ENCODE peak calls at places on chromosomes 12 and 14, in four cellular contexts. X is AG09309, U is AG04449, F is BJ. Y is an unnamed sample.

GRCh38 chr14:87156878-87157277 is 836.1 kb downstream of the GALC start:
- DNase-seq in X (no peak), U (no peak), F (no peak), Y (no peak)

GRCh38 chr12:103495158-103495782 is 498 bp downstream of the C12orf42 start:
- DNase-seq in X (no peak), U (no peak), F (no peak), Y (no peak)

GRCh38 chr14:64717870-64718269 is 13.6 kb downstream of the PLEKHG3 start:
- DNase-seq in X (no peak), U (no peak), F (no peak), Y (no peak)

GRCh38 chr12:109112720-109113465 is 3.5 kb upstream of the ACACB start:
- DNase-seq in X (no peak), U (no peak), F (no peak), Y (no peak)

GRCh38 chr14:88868558-88869159 is 44.2 kb downstream of the TTC8 start:
- DNase-seq in X (no peak), U (no peak), F (no peak), Y (no peak)

GRCh38 chr14:94126800-94127199 is 2.6 kb downstream of the IFI27L2 start:
- DNase-seq in X (no peak), U (no peak), F (no peak), Y (no peak)

GRCh38 chr14:103485504-103485903 is 37.1 kb downstream of the CKB start:
- DNase-seq in X (no peak), U (no peak), F (no peak), Y (no peak)

GRCh38 chr12:117347588-117347987 is 13.8 kb downstream of the NOS1 start:
- DNase-seq in X (no peak), U (no peak), F (no peak), Y (no peak)

GRCh38 chr12:132544173-132544468 is 54.2 kb downstream of the FBRSL1 start:
- DNase-seq in X (no peak), U (no peak), F (no peak), Y (no peak)

DNA sequence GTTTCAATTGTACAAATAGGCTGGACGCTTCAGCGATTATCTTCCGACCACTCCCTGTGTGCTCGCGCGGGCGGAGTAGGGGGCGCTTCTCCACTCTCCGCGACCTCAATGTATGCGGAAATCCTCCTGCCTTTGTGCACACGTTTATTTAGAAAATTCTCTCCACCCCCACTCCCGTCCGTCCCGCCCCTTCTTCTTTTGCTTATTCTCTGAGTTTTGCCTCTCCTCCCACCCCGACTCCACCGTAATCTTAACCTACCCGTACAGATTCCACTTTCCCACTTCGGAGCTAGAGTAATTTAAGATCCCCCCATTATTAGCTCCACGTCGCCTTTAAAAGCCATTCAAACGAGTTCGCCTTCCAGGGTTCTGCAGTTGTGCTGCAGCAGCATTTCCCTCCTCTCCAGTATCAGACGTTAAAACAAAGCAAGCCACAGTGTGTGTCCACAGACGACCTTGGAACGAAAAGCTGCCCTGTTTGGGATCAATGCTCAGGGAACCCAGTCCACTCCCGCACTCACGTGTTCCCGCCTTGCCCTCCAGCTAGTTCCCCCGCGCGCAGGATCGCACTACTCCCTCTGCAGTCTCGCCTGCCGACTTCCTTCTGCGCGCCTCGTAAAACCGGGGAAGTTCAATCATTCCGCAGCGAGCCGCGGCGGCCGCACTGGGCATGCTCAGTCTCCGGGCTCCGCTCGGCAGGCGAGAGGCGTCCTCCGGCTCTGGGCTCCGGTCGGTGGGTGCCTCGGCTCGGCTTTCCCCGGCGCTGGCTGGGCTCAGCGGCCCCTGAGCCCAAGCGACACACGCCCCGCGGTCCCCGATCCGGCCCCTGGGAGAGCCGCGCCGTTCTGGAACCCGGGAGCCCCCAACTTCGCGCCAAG is at the start of gene ANO6:
- DNase-seq in X (no peak), U (no peak), F (no peak), Y (peak; percentile 95)
- TF ChIP-seq CTCF in X (peak; percentile 30), U (peak; percentile 61), F (peak; percentile 40), Y (peak; percentile 53)

GRCh38 chr12:67161322-67161918 is 107.7 kb upstream of the CAND1 start:
- DNase-seq in X (peak; percentile 11), U (no peak), F (peak; percentile 1), Y (no peak)
- TF ChIP-seq CTCF in X (peak; percentile 61), U (peak; percentile 44), F (peak; percentile 74), Y (peak; percentile 81)

GRCh38 chr12:57765698-57766463 is 997 bp downstream of the CYP27B1 start:
- DNase-seq in X (no peak), U (no peak), F (no peak), Y (no peak)

GRCh38 chr12:57764662-57765002 is 2.2 kb downstream of the CYP27B1 start:
- DNase-seq in X (no peak), U (no peak), F (no peak), Y (no peak)

GRCh38 chr12:57766464-57767311 is at the start of gene CYP27B1:
- DNase-seq in X (no peak), U (no peak), F (no peak), Y (no peak)

GRCh38 chr12:57763881-57764661 is 2.8 kb downstream of the CYP27B1 start:
- DNase-seq in X (no peak), U (no peak), F (no peak), Y (no peak)

GRCh38 chr12:57765003-57765697 is 1.7 kb downstream of the CYP27B1 start:
- DNase-seq in X (no peak), U (no peak), F (no peak), Y (no peak)
- TF ChIP-seq CTCF in X (peak; percentile 53), U (peak; percentile 57), F (peak; percentile 50), Y (peak; percentile 75)

DNA sequence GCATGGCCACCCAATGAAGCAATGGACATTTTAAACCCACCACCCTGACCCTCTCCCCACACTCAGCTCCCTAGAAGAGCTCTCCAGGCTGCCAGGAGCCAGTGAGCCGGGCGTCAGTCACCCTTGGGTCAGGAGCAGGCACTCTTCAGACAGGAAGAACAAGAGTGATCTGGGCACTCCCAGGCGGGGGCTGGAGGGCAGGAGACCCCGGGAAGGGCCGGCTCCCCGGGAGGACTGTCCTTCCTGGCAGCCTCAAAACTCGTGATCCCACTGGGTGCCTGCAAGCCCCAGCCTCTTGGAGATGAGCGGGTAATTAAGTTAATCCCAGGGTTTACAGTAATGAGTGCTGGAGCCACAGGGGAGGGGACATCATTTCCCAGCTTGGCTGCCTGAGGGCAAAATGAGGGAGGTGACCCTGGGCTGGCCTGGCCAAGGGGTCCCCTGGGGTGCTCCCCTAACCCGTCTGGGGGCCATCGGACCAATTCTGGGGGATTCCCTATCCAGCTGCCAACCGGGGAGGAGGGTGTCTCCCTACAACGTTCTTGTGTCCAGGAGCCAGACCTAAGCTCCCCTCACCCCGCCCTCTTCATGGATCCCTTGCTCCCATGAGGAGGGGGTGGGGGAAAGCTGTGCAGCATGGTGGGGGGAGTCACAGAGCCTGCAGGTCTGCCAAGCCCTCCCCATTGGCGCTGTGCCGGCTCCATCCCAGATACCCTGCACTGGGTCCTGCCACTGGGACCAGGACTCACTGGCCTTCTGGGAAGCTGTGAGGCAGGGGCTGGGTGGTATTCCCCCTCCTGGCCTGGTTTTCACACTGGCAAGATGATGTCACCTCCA is 59.2 kb downstream of the CCNK start:
- DNase-seq in X (no peak), U (no peak), F (no peak), Y (no peak)
- TF ChIP-seq CTCF in X (no peak), U (no peak), F (no peak), Y (no peak)

GRCh38 chr12:63944036-63944579 is 99.6 kb downstream of the SRGAP1 start:
- DNase-seq in X (no peak), U (no peak), F (no peak), Y (no peak)

GRCh38 chr12:63937381-63938168 is 93.1 kb downstream of the SRGAP1 start:
- DNase-seq in X (no peak), U (no peak), F (no peak), Y (no peak)

GRCh38 chr12:63942464-63943241 is 98.2 kb downstream of the SRGAP1 start:
- DNase-seq in X (no peak), U (no peak), F (no peak), Y (no peak)

GRCh38 chr12:63941879-63942278 is 97.4 kb downstream of the SRGAP1 start:
- DNase-seq in X (no peak), U (no peak), F (no peak), Y (no peak)

GRCh38 chr12:63940295-63940997 is 95.9 kb downstream of the SRGAP1 start:
- DNase-seq in X (no peak), U (no peak), F (no peak), Y (no peak)
- TF ChIP-seq CTCF in X (no peak), U (no peak), F (no peak), Y (no peak)

DNA sequence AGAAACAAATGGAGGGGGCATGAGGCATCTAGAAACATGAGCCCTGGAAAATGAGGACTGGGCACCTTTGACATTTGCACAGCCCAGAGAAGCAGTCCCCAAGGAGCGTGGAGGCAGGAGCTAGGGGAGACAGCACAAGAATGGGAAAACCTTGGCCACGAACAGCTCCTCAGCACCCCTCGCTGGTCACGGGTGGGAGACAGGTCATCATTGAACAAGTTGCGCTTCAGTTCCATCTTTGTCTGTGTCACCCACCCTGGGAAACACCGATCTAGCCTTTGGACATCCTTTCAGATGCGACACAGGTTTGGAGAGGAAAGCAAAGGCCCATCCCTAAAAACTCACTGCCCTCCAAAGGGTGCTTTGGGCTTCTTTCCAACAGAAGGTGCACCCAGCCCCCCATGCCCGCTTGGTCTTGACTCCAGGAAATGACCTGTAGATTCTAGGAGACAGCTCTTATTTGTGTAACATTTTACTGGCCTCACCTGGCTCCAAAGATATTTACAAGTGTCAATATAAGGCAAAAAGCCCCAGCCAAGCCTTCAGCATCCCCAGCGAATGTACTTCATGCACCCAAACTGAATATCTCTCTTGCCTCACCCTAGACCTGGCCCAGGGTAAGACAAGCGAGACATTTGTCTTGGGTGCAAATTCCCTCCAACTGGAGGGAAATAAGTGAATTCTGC is 28.8 kb upstream of the CLMN start:
- DNase-seq in X (no peak), U (no peak), F (no peak), Y (no peak)
- TF ChIP-seq CTCF in X (no peak), U (no peak), F (no peak), Y (no peak)

GRCh38 chr14:97248973-97249372 is 451.8 kb downstream of the VRK1 start:
- DNase-seq in X (no peak), U (no peak), F (no peak), Y (no peak)

GRCh38 chr14:97250925-97251324 is 453.7 kb downstream of the VRK1 start:
- DNase-seq in X (no peak), U (no peak), F (no peak), Y (no peak)

GRCh38 chr14:97246648-97247047 is 449.5 kb downstream of the VRK1 start:
- DNase-seq in X (no peak), U (no peak), F (no peak), Y (no peak)

GRCh38 chr14:97253756-97254155 is 456.6 kb downstream of the VRK1 start:
- DNase-seq in X (no peak), U (no peak), F (no peak), Y (no peak)

DNA sequence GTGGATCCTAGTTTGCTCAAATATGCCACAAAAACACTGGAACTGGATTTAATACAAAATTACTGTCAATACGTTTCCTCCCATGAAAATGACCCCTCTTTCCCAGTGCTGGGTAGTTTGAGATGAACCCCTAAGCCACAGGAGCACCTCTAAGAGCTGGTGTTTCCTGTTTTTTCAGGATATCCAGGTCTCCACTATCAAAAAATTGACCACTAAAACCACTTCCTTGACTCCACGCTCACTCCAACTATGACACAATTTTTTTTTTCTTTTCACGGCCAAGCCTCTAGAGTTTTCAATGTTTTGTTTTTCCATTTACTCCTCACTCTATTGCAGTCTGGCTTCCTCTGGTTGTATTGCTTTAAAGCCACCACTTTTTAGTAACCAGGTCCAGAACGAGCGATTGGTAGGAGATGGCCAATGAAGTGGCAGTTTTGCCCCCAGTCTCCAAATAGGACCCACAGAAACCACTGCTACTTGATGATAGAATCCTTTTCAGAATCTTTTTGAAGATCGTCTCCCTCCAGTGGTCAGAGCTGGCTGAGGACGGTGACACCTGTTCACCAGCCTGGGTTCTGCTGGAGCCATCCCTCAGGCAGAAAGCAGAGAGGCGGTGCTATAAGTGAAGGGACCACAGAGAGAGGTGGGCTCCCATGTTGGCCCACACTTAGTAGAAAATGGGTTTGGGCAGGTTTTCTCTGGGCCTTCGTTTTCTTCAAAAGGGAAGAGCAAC is 454.4 kb downstream of the VRK1 start:
- DNase-seq in X (no peak), U (no peak), F (no peak), Y (no peak)
- TF ChIP-seq CTCF in X (no peak), U (no peak), F (no peak), Y (no peak)

GRCh38 chr14:39015360-39015961 is 87.6 kb downstream of the SEC23A start:
- DNase-seq in X (peak; percentile 4), U (no peak), F (no peak), Y (no peak)
- TF ChIP-seq CTCF in X (peak; percentile 73), U (peak; percentile 72), F (peak; percentile 79), Y (peak; percentile 96)

Y was measured in chondrocyte.